ENCODE peak calls at places on chromosomes 6 and 20, in seven cellular contexts. One of them, this sample, is unnamed.

GRCh38 chr6:123105561-123105960 is 109.5 kb downstream of the CLVS2 start:
- DNase-seq in fibroblast of villous mesenchyme: no peak
- DNase-seq in heart right ventricle: no peak
- DNase-seq in PC-3: no peak
- DNase-seq in coronary artery: no peak
- DNase-seq in A549: no peak
- DNase-seq in HCT116: no peak
- DNase-seq in this sample: no peak

GRCh38 chr6:130164251-130164650 is 58.5 kb downstream of the SAMD3 start:
- DNase-seq in fibroblast of villous mesenchyme: peak
- DNase-seq in heart right ventricle: no peak
- DNase-seq in PC-3: no peak
- DNase-seq in coronary artery: no peak
- DNase-seq in A549: no peak
- DNase-seq in HCT116: no peak
- DNase-seq in this sample: no peak

GRCh38 chr20:2742934-2743559 is 50.5 kb downstream of the EBF4 start:
- DNase-seq in fibroblast of villous mesenchyme: peak
- DNase-seq in heart right ventricle: peak
- DNase-seq in PC-3: peak
- DNase-seq in coronary artery: no peak
- DNase-seq in A549: peak
- DNase-seq in HCT116: peak
- DNase-seq in this sample: peak

GRCh38 chr20:18719426-18719825 is 94.2 kb upstream of the SCP2D1 start:
- DNase-seq in fibroblast of villous mesenchyme: peak
- DNase-seq in heart right ventricle: no peak
- DNase-seq in PC-3: no peak
- DNase-seq in coronary artery: no peak
- DNase-seq in A549: no peak
- DNase-seq in HCT116: no peak
- DNase-seq in this sample: no peak

GRCh38 chr6:19413323-19413722 is 423.8 kb upstream of the ID4 start:
- DNase-seq in fibroblast of villous mesenchyme: peak
- DNase-seq in heart right ventricle: no peak
- DNase-seq in PC-3: peak
- DNase-seq in coronary artery: no peak
- DNase-seq in A549: no peak
- DNase-seq in HCT116: peak
- DNase-seq in this sample: no peak

GRCh38 chr20:48995599-48995998 is 50.5 kb upstream of the CSE1L start:
- DNase-seq in fibroblast of villous mesenchyme: no peak
- DNase-seq in heart right ventricle: no peak
- DNase-seq in PC-3: no peak
- DNase-seq in coronary artery: no peak
- DNase-seq in A549: no peak
- DNase-seq in HCT116: no peak
- DNase-seq in this sample: no peak

GRCh38 chr6:112144145-112144926 is 56.9 kb downstream of the FAM229B start:
- DNase-seq in fibroblast of villous mesenchyme: peak
- DNase-seq in heart right ventricle: no peak
- DNase-seq in PC-3: no peak
- DNase-seq in coronary artery: no peak
- DNase-seq in A549: no peak
- DNase-seq in HCT116: no peak
- DNase-seq in this sample: no peak

GRCh38 chr6:96301781-96302180 is 219.8 kb upstream of the UFL1 start:
- DNase-seq in fibroblast of villous mesenchyme: no peak
- DNase-seq in heart right ventricle: no peak
- DNase-seq in PC-3: peak
- DNase-seq in coronary artery: no peak
- DNase-seq in A549: no peak
- DNase-seq in HCT116: peak
- DNase-seq in this sample: no peak

GRCh38 chr6:328184-328670 is 35.9 kb downstream of the DUSP22 start:
- DNase-seq in fibroblast of villous mesenchyme: peak
- DNase-seq in heart right ventricle: peak
- DNase-seq in PC-3: peak
- DNase-seq in coronary artery: peak
- DNase-seq in A549: no peak
- DNase-seq in HCT116: no peak
- DNase-seq in this sample: no peak

GRCh38 chr6:33964387-33964786 is 160.6 kb upstream of the MLN start:
- DNase-seq in fibroblast of villous mesenchyme: no peak
- DNase-seq in heart right ventricle: no peak
- DNase-seq in PC-3: no peak
- DNase-seq in coronary artery: no peak
- DNase-seq in A549: no peak
- DNase-seq in HCT116: no peak
- DNase-seq in this sample: no peak

GRCh38 chr6:81708306-81708705 is 44.2 kb downstream of the TENT5A start:
- DNase-seq in fibroblast of villous mesenchyme: no peak
- DNase-seq in heart right ventricle: no peak
- DNase-seq in PC-3: no peak
- DNase-seq in coronary artery: no peak
- DNase-seq in A549: no peak
- DNase-seq in HCT116: no peak
- DNase-seq in this sample: no peak

GRCh38 chr6:137494967-137495595 is 887 bp upstream of the OLIG3 start:
- DNase-seq in fibroblast of villous mesenchyme: no peak
- DNase-seq in heart right ventricle: no peak
- DNase-seq in PC-3: no peak
- DNase-seq in coronary artery: no peak
- DNase-seq in A549: no peak
- DNase-seq in HCT116: no peak
- DNase-seq in this sample: no peak

GRCh38 chr20:4366076-4366475 is 350.7 kb upstream of the RNF24 start:
- DNase-seq in fibroblast of villous mesenchyme: no peak
- DNase-seq in heart right ventricle: no peak
- DNase-seq in PC-3: no peak
- DNase-seq in coronary artery: no peak
- DNase-seq in A549: no peak
- DNase-seq in HCT116: no peak
- DNase-seq in this sample: no peak

GRCh38 chr20:13271098-13271497 is 50.0 kb downstream of the ISM1 start:
- DNase-seq in fibroblast of villous mesenchyme: no peak
- DNase-seq in heart right ventricle: no peak
- DNase-seq in PC-3: no peak
- DNase-seq in coronary artery: no peak
- DNase-seq in A549: no peak
- DNase-seq in HCT116: no peak
- DNase-seq in this sample: no peak

GRCh38 chr6:51844391-51844735 is 243.1 kb downstream of the PKHD1 start:
- DNase-seq in fibroblast of villous mesenchyme: no peak
- DNase-seq in heart right ventricle: no peak
- DNase-seq in PC-3: peak
- DNase-seq in coronary artery: no peak
- DNase-seq in A549: no peak
- DNase-seq in HCT116: no peak
- DNase-seq in this sample: no peak

GRCh38 chr20:40811004-40811403 is 122.0 kb upstream of the MAFB start:
- DNase-seq in fibroblast of villous mesenchyme: no peak
- DNase-seq in heart right ventricle: no peak
- DNase-seq in PC-3: no peak
- DNase-seq in coronary artery: no peak
- DNase-seq in A549: no peak
- DNase-seq in HCT116: no peak
- DNase-seq in this sample: no peak

GRCh38 chr20:10681466-10681865 is 7.7 kb upstream of the JAG1 start:
- DNase-seq in fibroblast of villous mesenchyme: no peak
- DNase-seq in heart right ventricle: no peak
- DNase-seq in PC-3: no peak
- DNase-seq in coronary artery: no peak
- DNase-seq in A549: no peak
- DNase-seq in HCT116: no peak
- DNase-seq in this sample: no peak
- H3K4me3 ChIP-seq in fibroblast of villous mesenchyme: no peak
- H3K4me3 ChIP-seq in heart right ventricle: no peak
- H3K4me3 ChIP-seq in PC-3: no peak
- H3K4me3 ChIP-seq in coronary artery: no peak
- H3K4me3 ChIP-seq in A549: no peak
- H3K4me3 ChIP-seq in HCT116: no peak
- H3K4me3 ChIP-seq in this sample: no peak

GRCh38 chr6:26185802-26186201 is 98.6 kb downstream of the HFE start:
- DNase-seq in fibroblast of villous mesenchyme: no peak
- DNase-seq in heart right ventricle: no peak
- DNase-seq in PC-3: no peak
- DNase-seq in coronary artery: no peak
- DNase-seq in A549: no peak
- DNase-seq in HCT116: no peak
- DNase-seq in this sample: no peak

GRCh38 chr6:26186652-26187051 is 99.4 kb downstream of the HFE start:
- DNase-seq in fibroblast of villous mesenchyme: no peak
- DNase-seq in heart right ventricle: no peak
- DNase-seq in PC-3: no peak
- DNase-seq in coronary artery: no peak
- DNase-seq in A549: no peak
- DNase-seq in HCT116: no peak
- DNase-seq in this sample: no peak

GRCh38 chr6:26187981-26188635 is 100.9 kb downstream of the HFE start:
- DNase-seq in fibroblast of villous mesenchyme: peak
- DNase-seq in heart right ventricle: no peak
- DNase-seq in PC-3: no peak
- DNase-seq in coronary artery: no peak
- DNase-seq in A549: no peak
- DNase-seq in HCT116: peak
- DNase-seq in this sample: no peak

GRCh38 chr6:26185004-26185403 is 97.8 kb downstream of the HFE start:
- DNase-seq in fibroblast of villous mesenchyme: no peak
- DNase-seq in heart right ventricle: no peak
- DNase-seq in PC-3: no peak
- DNase-seq in coronary artery: no peak
- DNase-seq in A549: no peak
- DNase-seq in HCT116: no peak
- DNase-seq in this sample: no peak

DNA sequence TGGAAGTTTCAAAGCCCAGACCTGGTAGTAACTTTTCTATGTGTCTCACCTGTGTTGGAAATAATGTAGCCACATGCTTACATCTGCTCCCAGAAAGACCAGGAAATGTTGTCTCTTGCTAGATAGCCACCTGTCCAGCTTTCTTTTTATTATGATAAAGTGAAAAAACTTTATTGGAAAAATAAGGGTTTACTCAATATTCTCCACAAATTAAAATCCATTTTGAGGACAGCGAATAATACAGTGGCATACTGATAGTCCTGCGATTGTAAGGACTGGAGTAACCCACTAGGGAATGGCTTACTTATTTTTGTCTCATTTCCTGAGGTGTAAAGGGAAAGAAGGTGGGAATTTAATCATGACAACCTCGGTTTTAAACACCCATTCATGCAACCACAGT is 100.1 kb downstream of the HFE start:
- DNase-seq in fibroblast of villous mesenchyme: no peak
- DNase-seq in heart right ventricle: no peak
- DNase-seq in PC-3: no peak
- DNase-seq in coronary artery: no peak
- DNase-seq in A549: no peak
- DNase-seq in HCT116: no peak
- DNase-seq in this sample: no peak
- H3K4me3 ChIP-seq in fibroblast of villous mesenchyme: no peak
- H3K4me3 ChIP-seq in heart right ventricle: no peak
- H3K4me3 ChIP-seq in PC-3: no peak
- H3K4me3 ChIP-seq in coronary artery: no peak
- H3K4me3 ChIP-seq in A549: no peak
- H3K4me3 ChIP-seq in HCT116: no peak
- H3K4me3 ChIP-seq in this sample: no peak

GRCh38 chr20:52913650-52914387 is 58.3 kb upstream of the TSHZ2 start:
- DNase-seq in fibroblast of villous mesenchyme: no peak
- DNase-seq in heart right ventricle: no peak
- DNase-seq in PC-3: no peak
- DNase-seq in coronary artery: no peak
- DNase-seq in A549: no peak
- DNase-seq in HCT116: no peak
- DNase-seq in this sample: no peak
- H3K4me3 ChIP-seq in fibroblast of villous mesenchyme: no peak
- H3K4me3 ChIP-seq in heart right ventricle: no peak
- H3K4me3 ChIP-seq in PC-3: no peak
- H3K4me3 ChIP-seq in coronary artery: no peak
- H3K4me3 ChIP-seq in A549: no peak
- H3K4me3 ChIP-seq in HCT116: no peak
- H3K4me3 ChIP-seq in this sample: no peak

GRCh38 chr6:39050453-39051112 is 2.0 kb downstream of the GLP1R start:
- DNase-seq in fibroblast of villous mesenchyme: no peak
- DNase-seq in heart right ventricle: no peak
- DNase-seq in PC-3: no peak
- DNase-seq in coronary artery: no peak
- DNase-seq in A549: no peak
- DNase-seq in HCT116: no peak
- DNase-seq in this sample: no peak

GRCh38 chr6:39047434-39048327 is 900 bp upstream of the GLP1R start:
- DNase-seq in fibroblast of villous mesenchyme: no peak
- DNase-seq in heart right ventricle: no peak
- DNase-seq in PC-3: no peak
- DNase-seq in coronary artery: no peak
- DNase-seq in A549: no peak
- DNase-seq in HCT116: no peak
- DNase-seq in this sample: no peak

GRCh38 chr6:39048481-39049399 is at the start of gene GLP1R:
- DNase-seq in fibroblast of villous mesenchyme: no peak
- DNase-seq in heart right ventricle: no peak
- DNase-seq in PC-3: no peak
- DNase-seq in coronary artery: peak
- DNase-seq in A549: no peak
- DNase-seq in HCT116: no peak
- DNase-seq in this sample: no peak

GRCh38 chr6:39051399-39052122 is 3.0 kb downstream of the GLP1R start:
- DNase-seq in fibroblast of villous mesenchyme: no peak
- DNase-seq in heart right ventricle: no peak
- DNase-seq in PC-3: peak
- DNase-seq in coronary artery: no peak
- DNase-seq in A549: no peak
- DNase-seq in HCT116: no peak
- DNase-seq in this sample: no peak

DNA sequence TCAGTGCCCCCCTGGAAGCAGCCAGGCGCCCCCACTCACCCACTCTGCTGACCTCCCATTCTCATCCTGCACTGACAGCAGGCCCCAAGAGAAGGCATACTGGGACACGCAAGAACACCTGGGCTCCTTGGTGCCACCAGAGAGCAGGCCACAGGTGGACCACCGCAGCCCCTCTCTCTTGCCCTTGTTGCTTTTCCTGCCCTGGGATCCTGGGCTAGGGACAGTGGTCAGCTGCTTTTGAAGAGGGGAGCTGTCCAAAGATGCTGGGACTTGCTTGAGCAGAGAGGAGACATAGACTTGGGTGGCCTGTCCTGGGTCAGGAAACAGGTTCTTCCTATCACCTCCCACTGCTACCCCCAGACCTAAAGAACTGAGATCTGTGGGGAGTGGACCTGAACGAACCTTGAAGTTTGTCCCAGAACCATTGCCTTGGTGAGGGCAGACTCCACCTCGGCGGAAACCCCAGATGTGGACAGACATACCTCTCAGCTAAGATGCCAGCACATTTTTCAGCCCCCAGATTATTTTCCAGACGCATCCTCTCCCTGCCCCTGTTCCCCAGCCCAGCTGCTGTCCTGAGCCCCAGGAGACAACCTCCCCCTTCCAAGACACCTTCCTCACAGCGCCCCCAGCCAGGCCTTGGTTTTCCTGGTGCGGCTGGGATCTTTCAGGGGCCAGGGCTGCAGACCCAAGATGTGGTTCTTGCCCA is 1.1 kb downstream of the GLP1R start:
- DNase-seq in fibroblast of villous mesenchyme: no peak
- DNase-seq in heart right ventricle: no peak
- DNase-seq in PC-3: no peak
- DNase-seq in coronary artery: peak
- DNase-seq in A549: no peak
- DNase-seq in HCT116: no peak
- DNase-seq in this sample: no peak
- H3K4me3 ChIP-seq in fibroblast of villous mesenchyme: no peak
- H3K4me3 ChIP-seq in heart right ventricle: no peak
- H3K4me3 ChIP-seq in PC-3: no peak
- H3K4me3 ChIP-seq in coronary artery: no peak
- H3K4me3 ChIP-seq in A549: no peak
- H3K4me3 ChIP-seq in HCT116: no peak
- H3K4me3 ChIP-seq in this sample: no peak

This sample was measured in SJSA1.